ENCODE peak calls at places on chromosomes 11 and 22, in seven cellular contexts. B, K, M, V, D, Z and Y are unnamed samples.

GRCh38 chr11:63573881-63574855 is 11.0 kb upstream of the PLAAT2 start:
- DNase-seq in K (no peak), M (peak), B (no peak), D (peak), Z (no peak), V (peak), Y (no peak)

GRCh38 chr11:62613275-62613864 is 313 bp downstream of the ROM1 start:
- DNase-seq in K (no peak), M (no peak), D (no peak), B (no peak), V (no peak), Z (no peak), Y (no peak)

GRCh38 chr11:83671295-83671694 is 385.1 kb upstream of the CCDC90B start:
- DNase-seq in M (no peak), Z (no peak), V (no peak), B (no peak), D (no peak), K (no peak), Y (no peak)

GRCh38 chr22:29914165-29914564 is 31.2 kb downstream of the MTMR3 start:
- DNase-seq in M (no peak), D (no peak), B (no peak), V (no peak), K (peak), Z (no peak), Y (no peak)

GRCh38 chr22:46971141-46971775 is 208.8 kb downstream of the TBC1D22A start:
- DNase-seq in B (no peak), V (no peak), D (no peak), M (peak), Z (peak), K (no peak), Y (no peak)

GRCh38 chr22:25566812-25567211 is 2.3 kb downstream of the GRK3 start:
- DNase-seq in D (no peak), K (no peak), Z (no peak), M (peak), B (no peak), V (no peak), Y (no peak)

GRCh38 chr11:71284525-71285092 is 32.2 kb upstream of the SHANK2 start:
- DNase-seq in K (no peak), Z (no peak), D (peak), V (no peak), M (no peak), B (no peak), Y (no peak)

GRCh38 chr11:86805873-86806310 is 5.5 kb downstream of the PRSS23 start:
- DNase-seq in D (no peak), K (no peak), V (no peak), Z (no peak), M (peak), B (no peak), Y (no peak)

GRCh38 chr11:2151500-2152257 is 9.3 kb downstream of the INS start:
- DNase-seq in K (no peak), M (peak), B (no peak), V (peak), D (peak), Z (peak), Y (peak)

GRCh38 chr11:102452461-102453285 is at the start of gene TMEM123:
- DNase-seq in D (peak), V (peak), K (no peak), M (peak), Z (peak), B (peak), Y (peak)

GRCh38 chr11:197741-198235 is 4.9 kb downstream of the SCGB1C1 start:
- DNase-seq in D (no peak), Z (no peak), B (no peak), V (no peak), K (no peak), M (no peak), Y (peak)

GRCh38 chr11:77080643-77081210 is 14.0 kb downstream of the CAPN5 start:
- DNase-seq in B (no peak), D (no peak), Z (no peak), V (peak), K (no peak), M (no peak), Y (peak)

GRCh38 chr11:69364901-69365300 is 70.9 kb downstream of the MYEOV start:
- DNase-seq in D (no peak), B (no peak), M (no peak), K (no peak), Z (no peak), V (no peak), Y (no peak)

GRCh38 chr11:45995342-45995734 is 72.9 kb downstream of the LARGE2 start:
- DNase-seq in K (no peak), D (no peak), V (no peak), Z (no peak), M (no peak), B (no peak), Y (no peak)

GRCh38 chr11:17531071-17531817 is 13.0 kb downstream of the USH1C start:
- DNase-seq in B (no peak), Z (no peak), V (no peak), K (no peak), D (no peak), M (no peak), Y (no peak)

GRCh38 chr22:24176040-24176439 is 5.2 kb upstream of the SUSD2 start:
- DNase-seq in V (no peak), K (no peak), Z (no peak), M (no peak), D (no peak), B (no peak), Y (no peak)

GRCh38 chr11:12461516-12461915 is 84.1 kb downstream of the PARVA start:
- DNase-seq in K (no peak), D (no peak), Z (no peak), B (no peak), V (no peak), M (no peak), Y (no peak)

GRCh38 chr22:44317886-44318637 is 5.3 kb upstream of the SHISAL1 start:
- DNase-seq in K (no peak), V (no peak), Z (no peak), B (no peak), M (no peak), D (no peak), Y (no peak)